ENCODE peak calls at places on chromosomes 2 and 18, in six cellular contexts. One of them, this sample, is unnamed.
A peak's percentile ranks its signal among the peaks of the same experiment; 100 is the strongest.

GRCh38 chr18:51346404-51346803 is 148.9 kb upstream of the MEX3C start:
- DNase-seq in ovary: no peak
- DNase-seq in fibroblast of pulmonary artery: no peak
- DNase-seq in AG09309: no peak
- DNase-seq in tibial nerve: no peak
- DNase-seq in A549: no peak
- DNase-seq in this sample: no peak

GRCh38 chr2:25381502-25381901 is 39.8 kb upstream of the DNMT3A start:
- DNase-seq in ovary: peak; percentile 10
- DNase-seq in fibroblast of pulmonary artery: no peak
- DNase-seq in AG09309: no peak
- DNase-seq in tibial nerve: no peak
- DNase-seq in A549: no peak
- DNase-seq in this sample: no peak

GRCh38 chr2:3595985-3596384 is 1.1 kb downstream of the COLEC11 start:
- DNase-seq in ovary: peak; percentile 28
- DNase-seq in fibroblast of pulmonary artery: no peak
- DNase-seq in AG09309: no peak
- DNase-seq in tibial nerve: no peak
- DNase-seq in A549: no peak
- DNase-seq in this sample: no peak

GRCh38 chr2:233413046-233413445 is 58.8 kb downstream of the DGKD start:
- DNase-seq in ovary: no peak
- DNase-seq in fibroblast of pulmonary artery: peak; percentile 65
- DNase-seq in AG09309: no peak
- DNase-seq in tibial nerve: no peak
- DNase-seq in A549: no peak
- DNase-seq in this sample: peak; percentile 69

GRCh38 chr2:200360364-200360763 is 53.9 kb downstream of the SPATS2L start:
- DNase-seq in ovary: no peak
- DNase-seq in fibroblast of pulmonary artery: no peak
- DNase-seq in AG09309: no peak
- DNase-seq in tibial nerve: no peak
- DNase-seq in A549: no peak
- DNase-seq in this sample: no peak

GRCh38 chr2:178761759-178762371 is 45.4 kb downstream of the TTN start:
- DNase-seq in ovary: no peak
- DNase-seq in fibroblast of pulmonary artery: peak; percentile 73
- DNase-seq in AG09309: peak; percentile 8
- DNase-seq in tibial nerve: no peak
- DNase-seq in A549: peak; percentile 6
- DNase-seq in this sample: peak; percentile 72

GRCh38 chr2:240579771-240580614 is 6.5 kb upstream of the CAPN10 start:
- DNase-seq in ovary: no peak
- DNase-seq in fibroblast of pulmonary artery: peak; percentile 94
- DNase-seq in AG09309: peak; percentile 81
- DNase-seq in tibial nerve: no peak
- DNase-seq in A549: no peak
- DNase-seq in this sample: peak; percentile 87

GRCh38 chr2:151459368-151459767 is 49.7 kb downstream of the RIF1 start:
- DNase-seq in ovary: no peak
- DNase-seq in fibroblast of pulmonary artery: peak; percentile 58
- DNase-seq in AG09309: no peak
- DNase-seq in tibial nerve: no peak
- DNase-seq in A549: no peak
- DNase-seq in this sample: peak; percentile 67

GRCh38 chr2:55857766-55858165 is 65.8 kb downstream of the EFEMP1 start:
- DNase-seq in ovary: no peak
- DNase-seq in fibroblast of pulmonary artery: no peak
- DNase-seq in AG09309: no peak
- DNase-seq in tibial nerve: no peak
- DNase-seq in A549: no peak
- DNase-seq in this sample: no peak

GRCh38 chr2:47313141-47313691 is 89.7 kb upstream of the MSH2 start:
- DNase-seq in ovary: no peak
- DNase-seq in fibroblast of pulmonary artery: peak; percentile 35
- DNase-seq in AG09309: no peak
- DNase-seq in tibial nerve: no peak
- DNase-seq in A549: peak; percentile 76
- DNase-seq in this sample: peak; percentile 46

GRCh38 chr2:205680067-205680466 is 2.2 kb upstream of the NRP2 start:
- DNase-seq in ovary: no peak
- DNase-seq in fibroblast of pulmonary artery: peak; percentile 91
- DNase-seq in AG09309: no peak
- DNase-seq in tibial nerve: no peak
- DNase-seq in A549: peak; percentile 59
- DNase-seq in this sample: peak; percentile 97

GRCh38 chr2:43879261-43879660 is 40.5 kb downstream of the ABCG8 start:
- DNase-seq in ovary: no peak
- DNase-seq in fibroblast of pulmonary artery: no peak
- DNase-seq in AG09309: no peak
- DNase-seq in tibial nerve: no peak
- DNase-seq in A549: no peak
- DNase-seq in this sample: peak; percentile 92

GRCh38 chr2:152402780-152403388 is 67.9 kb downstream of the FMNL2 start:
- DNase-seq in ovary: no peak
- DNase-seq in fibroblast of pulmonary artery: no peak
- DNase-seq in AG09309: no peak
- DNase-seq in tibial nerve: no peak
- DNase-seq in A549: no peak
- DNase-seq in this sample: peak; percentile 60

GRCh38 chr18:36501100-36501499 is 203.6 kb downstream of the FHOD3 start:
- DNase-seq in ovary: no peak
- DNase-seq in fibroblast of pulmonary artery: no peak
- DNase-seq in AG09309: no peak
- DNase-seq in tibial nerve: no peak
- DNase-seq in A549: no peak
- DNase-seq in this sample: no peak

GRCh38 chr2:85537600-85538506 is 1.1 kb upstream of the MAT2A start:
- DNase-seq in ovary: peak; percentile 74
- DNase-seq in fibroblast of pulmonary artery: peak; percentile 38
- DNase-seq in AG09309: no peak
- DNase-seq in tibial nerve: peak; percentile 47
- DNase-seq in A549: peak; percentile 37
- DNase-seq in this sample: peak; percentile 41

GRCh38 chr2:95138702-95139101 is 17.1 kb upstream of the MRPS5 start:
- DNase-seq in ovary: no peak
- DNase-seq in fibroblast of pulmonary artery: no peak
- DNase-seq in AG09309: no peak
- DNase-seq in tibial nerve: no peak
- DNase-seq in A549: no peak
- DNase-seq in this sample: no peak

GRCh38 chr2:203891474-203891873 is 23.9 kb downstream of the CTLA4 start:
- DNase-seq in ovary: no peak
- DNase-seq in fibroblast of pulmonary artery: peak; percentile 18
- DNase-seq in AG09309: no peak
- DNase-seq in tibial nerve: no peak
- DNase-seq in A549: no peak
- DNase-seq in this sample: peak; percentile 16

GRCh38 chr2:167675906-167676305 is 571.5 kb downstream of the STK39 start:
- DNase-seq in ovary: no peak
- DNase-seq in fibroblast of pulmonary artery: no peak
- DNase-seq in AG09309: no peak
- DNase-seq in tibial nerve: no peak
- DNase-seq in A549: no peak
- DNase-seq in this sample: no peak

GRCh38 chr2:39379643-39380524 is 57.2 kb downstream of the MAP4K3 start:
- DNase-seq in ovary: no peak
- DNase-seq in fibroblast of pulmonary artery: peak; percentile 84
- DNase-seq in AG09309: peak; percentile 34
- DNase-seq in tibial nerve: no peak
- DNase-seq in A549: peak; percentile 26
- DNase-seq in this sample: peak; percentile 87

GRCh38 chr2:178923546-178923945 is 116.3 kb upstream of the TTN start:
- DNase-seq in ovary: no peak
- DNase-seq in fibroblast of pulmonary artery: no peak
- DNase-seq in AG09309: no peak
- DNase-seq in tibial nerve: no peak
- DNase-seq in A549: no peak
- DNase-seq in this sample: no peak

GRCh38 chr18:58150772-58151171 is 106.7 kb downstream of the NEDD4L start:
- DNase-seq in ovary: no peak
- DNase-seq in fibroblast of pulmonary artery: no peak
- DNase-seq in AG09309: no peak
- DNase-seq in tibial nerve: no peak
- DNase-seq in A549: no peak
- DNase-seq in this sample: no peak
- H3K4me3 ChIP-seq in ovary: no peak overlapping the region
- H3K4me3 ChIP-seq in fibroblast of pulmonary artery: no peak overlapping the region
- H3K4me3 ChIP-seq in AG09309: no peak overlapping the region
- H3K4me3 ChIP-seq in tibial nerve: no peak overlapping the region
- H3K4me3 ChIP-seq in A549: no peak overlapping the region
- H3K4me3 ChIP-seq in this sample: no peak overlapping the region

GRCh38 chr2:130756041-130756720 is 841 bp downstream of the AMER3 start:
- DNase-seq in ovary: no peak
- DNase-seq in fibroblast of pulmonary artery: peak; percentile 13
- DNase-seq in AG09309: no peak
- DNase-seq in tibial nerve: no peak
- DNase-seq in A549: peak; percentile 23
- DNase-seq in this sample: peak; percentile 6
- H3K4me3 ChIP-seq in ovary: no peak overlapping the region
- H3K4me3 ChIP-seq in fibroblast of pulmonary artery: no peak overlapping the region
- H3K4me3 ChIP-seq in AG09309: no peak overlapping the region
- H3K4me3 ChIP-seq in tibial nerve: no peak overlapping the region
- H3K4me3 ChIP-seq in A549: peak overlapping the region; percentile 41
- H3K4me3 ChIP-seq in this sample: no peak overlapping the region

GRCh38 chr2:187263675-187264580 is 184.1 kb downstream of the CALCRL start:
- DNase-seq in ovary: no peak
- DNase-seq in fibroblast of pulmonary artery: no peak
- DNase-seq in AG09309: no peak
- DNase-seq in tibial nerve: no peak
- DNase-seq in A549: no peak
- DNase-seq in this sample: no peak
- H3K4me3 ChIP-seq in ovary: no peak overlapping the region
- H3K4me3 ChIP-seq in fibroblast of pulmonary artery: no peak overlapping the region
- H3K4me3 ChIP-seq in AG09309: no peak overlapping the region
- H3K4me3 ChIP-seq in tibial nerve: no peak overlapping the region
- H3K4me3 ChIP-seq in A549: no peak overlapping the region
- H3K4me3 ChIP-seq in this sample: no peak overlapping the region

GRCh38 chr2:219056896-219057708 is 3.6 kb downstream of the IHH start:
- DNase-seq in ovary: no peak
- DNase-seq in fibroblast of pulmonary artery: no peak
- DNase-seq in AG09309: no peak
- DNase-seq in tibial nerve: no peak
- DNase-seq in A549: no peak
- DNase-seq in this sample: no peak

GRCh38 chr2:219056176-219056895 is 4.4 kb downstream of the IHH start:
- DNase-seq in ovary: no peak
- DNase-seq in fibroblast of pulmonary artery: no peak
- DNase-seq in AG09309: no peak
- DNase-seq in tibial nerve: no peak
- DNase-seq in A549: no peak
- DNase-seq in this sample: no peak

GRCh38 chr2:219059375-219059724 is 1.4 kb downstream of the IHH start:
- DNase-seq in ovary: no peak
- DNase-seq in fibroblast of pulmonary artery: no peak
- DNase-seq in AG09309: no peak
- DNase-seq in tibial nerve: no peak
- DNase-seq in A549: no peak
- DNase-seq in this sample: no peak

GRCh38 chr2:219058541-219059374 is 2.0 kb downstream of the IHH start:
- DNase-seq in ovary: no peak
- DNase-seq in fibroblast of pulmonary artery: no peak
- DNase-seq in AG09309: no peak
- DNase-seq in tibial nerve: no peak
- DNase-seq in A549: no peak
- DNase-seq in this sample: no peak

GRCh38 chr2:219057709-219058540 is 2.8 kb downstream of the IHH start:
- DNase-seq in ovary: peak; percentile 76
- DNase-seq in fibroblast of pulmonary artery: peak; percentile 73
- DNase-seq in AG09309: no peak
- DNase-seq in tibial nerve: peak; percentile 43
- DNase-seq in A549: no peak
- DNase-seq in this sample: peak; percentile 72
- H3K4me3 ChIP-seq in ovary: no peak overlapping the region
- H3K4me3 ChIP-seq in fibroblast of pulmonary artery: no peak overlapping the region
- H3K4me3 ChIP-seq in AG09309: no peak overlapping the region
- H3K4me3 ChIP-seq in tibial nerve: no peak overlapping the region
- H3K4me3 ChIP-seq in A549: peak overlapping the region; percentile 53
- H3K4me3 ChIP-seq in this sample: no peak overlapping the region

GRCh38 chr2:177119099-177119498 is 93.5 kb upstream of the HNRNPA3 start:
- DNase-seq in ovary: no peak
- DNase-seq in fibroblast of pulmonary artery: no peak
- DNase-seq in AG09309: no peak
- DNase-seq in tibial nerve: no peak
- DNase-seq in A549: no peak
- DNase-seq in this sample: no peak
- H3K4me3 ChIP-seq in ovary: no peak overlapping the region
- H3K4me3 ChIP-seq in fibroblast of pulmonary artery: no peak overlapping the region
- H3K4me3 ChIP-seq in AG09309: no peak overlapping the region
- H3K4me3 ChIP-seq in tibial nerve: no peak overlapping the region
- H3K4me3 ChIP-seq in A549: no peak overlapping the region
- H3K4me3 ChIP-seq in this sample: no peak overlapping the region

This sample was measured in choroid plexus epithelial cell.